ENCODE peak calls at places on chromosomes 5 and 9, in ten cellular contexts. V is MCF 10A, X is NB4, K is endothelial cell, H is right lobe of liver, I is AG04449, P is astrocyte of the spinal cord, A is right atrium auricular region, N is endodermal cell, D is AG09309. F is an unnamed sample.

GRCh38 chr5:87829214-87829551 is 416.5 kb upstream of the CCNH start:
- DNase-seq in A (peak; percentile 69), H (peak; percentile 92), P (peak; percentile 93), N (no peak), K (no peak), D (no peak), I (no peak), V (peak; percentile 89), X (no peak), F (no peak)

GRCh38 chr5:39639618-39640078 is 214.9 kb upstream of the DAB2 start:
- DNase-seq in H (no peak), D (no peak), A (no peak), K (no peak), P (peak; percentile 24), I (no peak), X (no peak), V (peak; percentile 38), N (no peak), F (no peak)

GRCh38 chr9:6922680-6923079 is 164.9 kb downstream of the KDM4C start:
- DNase-seq in A (no peak), H (no peak), X (no peak), P (no peak), V (no peak), D (no peak), K (no peak), I (no peak), N (no peak), F (no peak)

GRCh38 chr5:7050986-7051385 is 337.8 kb downstream of the TENT4A start:
- DNase-seq in H (no peak), K (no peak), N (no peak), A (no peak), P (no peak), X (no peak), D (no peak), V (no peak), I (no peak), F (no peak)

GRCh38 chr5:135174315-135175096 is 140.5 kb upstream of the PITX1 start:
- DNase-seq in K (no peak), N (peak; percentile 88), X (peak; percentile 30), I (no peak), H (no peak), D (no peak), V (no peak), A (peak; percentile 21), P (no peak), F (no peak)

GRCh38 chr5:167730121-167730520 is 561.3 kb upstream of the WWC1 start:
- DNase-seq in P (peak; percentile 96), A (no peak), N (no peak), V (peak; percentile 94), D (peak; percentile 97), X (no peak), I (peak; percentile 92), K (no peak), H (no peak), F (no peak)

GRCh38 chr5:80055491-80056170 is 20.5 kb downstream of the THBS4 start:
- DNase-seq in N (peak; percentile 75), A (peak; percentile 11), P (no peak), D (no peak), K (no peak), X (no peak), I (no peak), V (peak; percentile 66), H (no peak), F (no peak)

GRCh38 chr5:7868773-7869473 is at the start of the genes FASTKD3 and MTRR:
- DNase-seq in H (peak; percentile 96), P (peak; percentile 93), V (peak; percentile 92), N (peak; percentile 95), A (peak; percentile 96), K (peak; percentile 87), X (peak; percentile 97), D (peak; percentile 64), I (peak; percentile 41), F (peak; percentile 80)

GRCh38 chr5:17132444-17133083 is 84.9 kb upstream of the BASP1 start:
- DNase-seq in P (peak; percentile 54), D (no peak), A (no peak), N (no peak), I (no peak), K (no peak), X (peak; percentile 41), V (peak; percentile 49), H (no peak), F (no peak)

GRCh38 chr5:73834693-73835092 is 208.7 kb downstream of the ARHGEF28 start:
- DNase-seq in X (no peak), P (no peak), N (no peak), D (no peak), I (no peak), K (no peak), H (no peak), V (no peak), A (no peak), F (no peak)

GRCh38 chr5:109141499-109142200 is 268.1 kb downstream of the PJA2 start:
- DNase-seq in X (no peak), K (no peak), D (no peak), I (no peak), A (no peak), N (peak; percentile 54), P (peak; percentile 41), H (no peak), V (no peak), F (no peak)
- TF ChIP-seq CTCF in X (no peak), K (peak; percentile 23), D (peak; percentile 5), I (no peak), A (no peak), N (peak; percentile 66), P (peak; percentile 20), H (no peak), V (no peak), F (no peak)

GRCh38 chr5:138465288-138466057 is at the start of gene EGR1:
- DNase-seq in H (peak; percentile 96), V (peak; percentile 98), X (peak; percentile 92), N (peak; percentile 97), I (no peak), P (peak; percentile 97), D (peak; percentile 84), K (peak; percentile 67), A (peak; percentile 98), F (peak; percentile 88)
- TF ChIP-seq CTCF in H (no peak), V (no peak), X (no peak), N (peak; percentile 26), I (peak; percentile 22), P (no peak), D (peak; percentile 13), K (no peak), A (no peak), F (no peak)

GRCh38 chr5:38434981-38435710 is 121.3 kb downstream of the LIFR start:
- DNase-seq in A (no peak), N (no peak), K (no peak), D (peak; percentile 38), H (no peak), V (no peak), I (no peak), P (no peak), X (no peak), F (no peak)

GRCh38 chr5:38438757-38439156 is 117.7 kb downstream of the LIFR start:
- DNase-seq in D (no peak), I (no peak), V (no peak), X (no peak), P (no peak), H (no peak), N (no peak), A (no peak), K (no peak), F (no peak)

GRCh38 chr5:38431242-38431853 is 125.1 kb downstream of the LIFR start:
- DNase-seq in H (no peak), X (no peak), P (no peak), K (no peak), A (no peak), N (peak; percentile 56), D (no peak), V (no peak), I (no peak), F (no peak)

GRCh38 chr5:38433160-38433861 is 123.1 kb downstream of the LIFR start:
- DNase-seq in P (peak; percentile 95), N (no peak), V (no peak), H (no peak), D (peak; percentile 82), A (no peak), I (peak; percentile 77), X (no peak), K (no peak), F (no peak)
- TF ChIP-seq CTCF in P (no peak), N (peak; percentile 20), V (no peak), H (no peak), D (peak; percentile 4), A (no peak), I (no peak), X (no peak), K (no peak), F (no peak)

DNA sequence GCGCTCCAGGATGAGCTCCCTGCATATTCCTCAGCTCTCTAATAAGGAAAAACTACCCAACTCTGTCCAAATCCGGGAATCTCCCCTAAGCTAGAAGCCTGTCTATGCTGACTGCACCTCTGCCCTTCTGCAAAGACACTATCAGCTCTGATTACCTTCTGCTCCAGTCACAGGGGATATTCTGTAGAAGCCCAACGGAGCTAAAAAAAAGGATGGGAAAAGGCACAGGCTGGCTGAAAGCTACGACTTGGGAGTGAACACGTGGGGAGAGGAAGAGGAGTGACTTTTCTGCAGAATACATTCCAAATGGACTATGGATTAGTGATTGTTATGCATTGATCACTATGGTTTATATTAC is 50.7 kb downstream of the IARS1 start:
- DNase-seq in H (no peak), N (no peak), A (no peak), X (no peak), D (no peak), P (no peak), K (no peak), V (no peak), I (no peak), F (no peak)
- TF ChIP-seq CTCF in H (peak; percentile 17), N (peak; percentile 9), A (no peak), X (no peak), D (no peak), P (no peak), K (no peak), V (no peak), I (no peak), F (peak; percentile 8)

F was measured in neural crest cell.